ENCODE peak calls at places on chromosomes 5 and 9, in nine cellular contexts. N is naive thymus-derived CD8-positive, alpha-beta T cell; I is pancreas; F is CD8-positive, alpha-beta T cell; M is activated naive CD8-positive, alpha-beta T cell treated with anti-CD3 and anti-CD28 coated beads, Interleukin-2, amount 50 U/mL, for 24 hours; W is upper lobe of right lung; G is T-helper 17 cell; U is HepG2; R is heart left ventricle. O is an unnamed sample.

GRCh38 chr9:27352457-27353188 is 55.7 kb upstream of the EQTN start:
- ATAC-seq in N (no peak), I (no peak), F (no peak), M (peak), W (peak), G (no peak), U (no peak), R (peak), O (no peak)

GRCh38 chr5:40869371-40869770 is 28.2 kb downstream of the CARD6 start:
- ATAC-seq in N (no peak), I (no peak), F (no peak), M (no peak), W (no peak), G (no peak), U (no peak), R (no peak), O (no peak)

GRCh38 chr9:99135498-99135897 is 30.6 kb downstream of the TGFBR1 start:
- ATAC-seq in N (peak), I (no peak), F (peak), M (peak), W (no peak), G (peak), U (no peak), R (no peak), O (no peak)

GRCh38 chr9:122190597-122191381 is 31.1 kb downstream of the MORN5 start:
- ATAC-seq in N (no peak), I (no peak), F (peak), M (no peak), W (no peak), G (no peak), U (peak), R (no peak), O (peak)

GRCh38 chr9:74920944-74921626 is 31.6 kb downstream of the C9orf40 start:
- ATAC-seq in N (no peak), I (no peak), F (no peak), M (no peak), W (no peak), G (no peak), U (no peak), R (no peak), O (peak)

GRCh38 chr9:77953590-77953989 is 78.0 kb downstream of the GNAQ start:
- ATAC-seq in N (no peak), I (no peak), F (no peak), M (no peak), W (peak), G (no peak), U (no peak), R (no peak), O (no peak)

GRCh38 chr5:89293849-89294248 is 410.9 kb upstream of the MEF2C start:
- ATAC-seq in N (no peak), I (no peak), F (no peak), M (no peak), W (peak), G (no peak), U (no peak), R (peak), O (no peak)

GRCh38 chr9:76255781-76256455 is 138.3 kb downstream of the RFK start:
- ATAC-seq in N (no peak), I (peak), F (no peak), M (no peak), W (peak), G (no peak), U (no peak), R (peak), O (peak)